ENCODE peak calls at places on chromosomes 6 and 20, in eight cellular contexts. E, P, N, Z, D, B, T and S are unnamed samples.

GRCh38 chr6:130365166-130366010 is 429 bp upstream of the TMEM200A start:
- DNase-seq in E (peak), P (peak), N (no peak), Z (peak), D (peak), B (no peak), T (peak), S (peak)

GRCh38 chr20:9514461-9515210 is at the start of gene LAMP5:
- DNase-seq in E (no peak), P (no peak), N (no peak), Z (peak), D (peak), B (no peak), T (no peak), S (no peak)

GRCh38 chr6:111129003-111129402 is 41.7 kb downstream of the SLC16A10 start:
- DNase-seq in E (no peak), P (no peak), N (no peak), Z (no peak), D (no peak), B (peak), T (no peak), S (no peak)

GRCh38 chr6:27668442-27669275 is 195.8 kb upstream of the ZNF184 start:
- DNase-seq in E (peak), P (no peak), N (no peak), Z (peak), D (peak), B (no peak), T (peak), S (no peak)

GRCh38 chr6:25218346-25218745 is 60.8 kb upstream of the CARMIL1 start:
- DNase-seq in E (no peak), P (no peak), N (no peak), Z (no peak), D (no peak), B (no peak), T (no peak), S (no peak)

GRCh38 chr6:170039156-170040114 is 251.4 kb downstream of the DLL1 start:
- DNase-seq in E (no peak), P (no peak), N (no peak), Z (no peak), D (no peak), B (no peak), T (no peak), S (no peak)

GRCh38 chr6:98824163-98824906 is 10.0 kb upstream of the POU3F2 start:
- DNase-seq in E (no peak), P (no peak), N (no peak), Z (no peak), D (peak), B (peak), T (no peak), S (no peak)

GRCh38 chr6:25601797-25602679 is 50.0 kb upstream of the SCGN start:
- DNase-seq in E (peak), P (peak), N (no peak), Z (peak), D (peak), B (peak), T (peak), S (no peak)

GRCh38 chr6:156164701-156165454 is 612.3 kb upstream of the ARID1B start:
- DNase-seq in E (no peak), P (no peak), N (no peak), Z (no peak), D (no peak), B (no peak), T (no peak), S (no peak)

GRCh38 chr6:37788259-37788658 is 31.3 kb upstream of the ZFAND3 start:
- DNase-seq in E (peak), P (no peak), N (no peak), Z (peak), D (no peak), B (no peak), T (peak), S (no peak)

GRCh38 chr6:111852704-111853103 is 20.5 kb downstream of the FYN start:
- DNase-seq in E (no peak), P (peak), N (no peak), Z (peak), D (no peak), B (no peak), T (no peak), S (no peak)

GRCh38 chr20:9407805-9408421 is 106.5 kb upstream of the LAMP5 start:
- DNase-seq in E (peak), P (no peak), N (no peak), Z (peak), D (peak), B (peak), T (peak), S (peak)

GRCh38 chr20:50245561-50246366 is 55.1 kb downstream of the CEBPB start:
- DNase-seq in E (peak), P (no peak), N (no peak), Z (peak), D (no peak), B (no peak), T (no peak), S (no peak)

GRCh38 chr6:79946242-79946641 is 1.1 kb downstream of the ELOVL4 start:
- DNase-seq in E (peak), P (peak), N (no peak), Z (peak), D (peak), B (peak), T (no peak), S (no peak)